ENCODE peak calls at places on chromosomes 11 and 22, in six cellular contexts. A is stimulated activated CD8-positive, alpha-beta memory T cell treated with anti-CD3 and anti-CD28 coated beads, Interleukin-4, amount 100 ng/mL, for 48 hours; E is activated CD4-positive, alpha-beta T cell treated with anti-CD3 and anti-CD28 coated beads, Interleukin-2, amount 10 ng/mL, durations not matched to agents 7 days and 5 days; C is GM04503; F is stimulated activated CD4-positive, alpha-beta T cell treated with anti-CD3 and anti-CD28 coated beads, Interleukin-1b, Interleukin-23, amount 100 ng/mL, for 1 hour; T is A673. K is an unnamed sample.

GRCh38 chr11:67563354-67564114 is 20.1 kb upstream of the GSTP1 start:
- DNase-seq in A (no peak), E (no peak), C (peak), F (no peak), T (no peak), K (no peak)

GRCh38 chr22:41099036-41099435 is 6.6 kb downstream of the EP300 start:
- DNase-seq in A (no peak), E (no peak), C (no peak), F (no peak), T (no peak), K (no peak)

GRCh38 chr11:112004389-112004788 is 20.8 kb upstream of the DLAT start:
- DNase-seq in A (peak), E (peak), C (no peak), F (no peak), T (peak), K (no peak)

GRCh38 chr11:58926695-58927094 is 12.6 kb upstream of the GLYATL1 start:
- DNase-seq in A (no peak), E (no peak), C (peak), F (no peak), T (no peak), K (no peak)

GRCh38 chr11:100922116-100922515 is 207.5 kb downstream of the PGR start:
- DNase-seq in A (no peak), E (no peak), C (no peak), F (no peak), T (no peak), K (no peak)

GRCh38 chr11:36007127-36007824 is 63.4 kb downstream of the LDLRAD3 start:
- DNase-seq in A (no peak), E (no peak), C (no peak), F (no peak), T (no peak), K (no peak)

GRCh38 chr11:67411785-67412152 is 3.7 kb upstream of the CARNS1 start:
- DNase-seq in A (no peak), E (no peak), C (no peak), F (no peak), T (no peak), K (no peak)

GRCh38 chr22:46052331-46052771 is 75.4 kb upstream of the WNT7B start:
- DNase-seq in A (no peak), E (no peak), C (no peak), F (no peak), T (no peak), K (peak)

GRCh38 chr22:50016308-50016987 is 3.9 kb upstream of the IL17REL start:
- DNase-seq in A (no peak), E (no peak), C (no peak), F (no peak), T (no peak), K (no peak)

GRCh38 chr22:32144875-32145274 is 14.2 kb downstream of the C22orf42 start:
- DNase-seq in A (no peak), E (peak), C (no peak), F (no peak), T (no peak), K (no peak)

GRCh38 chr11:130478204-130478701 is 29.8 kb downstream of the ADAMTS15 start:
- DNase-seq in A (no peak), E (no peak), C (peak), F (no peak), T (peak), K (peak)

GRCh38 chr11:79043726-79044125 is 397.1 kb downstream of the TENM4 start:
- DNase-seq in A (no peak), E (no peak), C (no peak), F (no peak), T (no peak), K (no peak)

GRCh38 chr11:7480132-7480531 is 5.2 kb upstream of the OLFML1 start:
- DNase-seq in A (no peak), E (no peak), C (no peak), F (no peak), T (no peak), K (no peak)

GRCh38 chr11:120217941-120218694 is 7.3 kb downstream of the OAF start:
- DNase-seq in A (no peak), E (no peak), C (no peak), F (no peak), T (no peak), K (no peak)

GRCh38 chr11:91664521-91664920 is 560.1 kb upstream of the FAT3 start:
- DNase-seq in A (no peak), E (no peak), C (no peak), F (no peak), T (peak), K (no peak)

GRCh38 chr11:106482920-106483761 is 405.7 kb downstream of the AASDHPPT start:
- DNase-seq in A (no peak), E (no peak), C (no peak), F (no peak), T (no peak), K (no peak)

GRCh38 chr11:23590909-23591308 is 730.6 kb upstream of the CCDC179 start:
- DNase-seq in A (no peak), E (no peak), C (no peak), F (no peak), T (no peak), K (no peak)